ENCODE peak calls at places on chromosomes 4 and X, in six cellular contexts. One of them, this sample, is unnamed.

GRCh38 chrX:107603433-107604159 is 24.7 kb upstream of the PRPS1 start:
- DNase-seq in fibroblast of the aortic adventitia: no peak
- DNase-seq in fibroblast of gingiva: no peak
- DNase-seq in activated naive CD4-positive, alpha-beta T cell treated with anti-CD3 and anti-CD28 coated beads for 36 hours: no peak
- DNase-seq in HS-5: no peak
- DNase-seq in GM10248: no peak
- DNase-seq in this sample: no peak

GRCh38 chr4:148454835-148455234 is 12.6 kb upstream of the NR3C2 start:
- DNase-seq in fibroblast of the aortic adventitia: no peak
- DNase-seq in fibroblast of gingiva: no peak
- DNase-seq in activated naive CD4-positive, alpha-beta T cell treated with anti-CD3 and anti-CD28 coated beads for 36 hours: no peak
- DNase-seq in HS-5: peak
- DNase-seq in GM10248: no peak
- DNase-seq in this sample: peak

GRCh38 chr4:162959056-162959455 is 207.6 kb downstream of the NAF1 start:
- DNase-seq in fibroblast of the aortic adventitia: no peak
- DNase-seq in fibroblast of gingiva: no peak
- DNase-seq in activated naive CD4-positive, alpha-beta T cell treated with anti-CD3 and anti-CD28 coated beads for 36 hours: peak
- DNase-seq in HS-5: no peak
- DNase-seq in GM10248: no peak
- DNase-seq in this sample: no peak

GRCh38 chr4:116024954-116025708 is 911.7 kb upstream of the NDST4 start:
- DNase-seq in fibroblast of the aortic adventitia: no peak
- DNase-seq in fibroblast of gingiva: no peak
- DNase-seq in activated naive CD4-positive, alpha-beta T cell treated with anti-CD3 and anti-CD28 coated beads for 36 hours: no peak
- DNase-seq in HS-5: no peak
- DNase-seq in GM10248: no peak
- DNase-seq in this sample: no peak

GRCh38 chr4:10496200-10496599 is 39.0 kb upstream of the ZNF518B start:
- DNase-seq in fibroblast of the aortic adventitia: no peak
- DNase-seq in fibroblast of gingiva: no peak
- DNase-seq in activated naive CD4-positive, alpha-beta T cell treated with anti-CD3 and anti-CD28 coated beads for 36 hours: no peak
- DNase-seq in HS-5: no peak
- DNase-seq in GM10248: no peak
- DNase-seq in this sample: no peak

GRCh38 chrX:63930140-63930539 is 145.1 kb upstream of the ARHGEF9 start:
- DNase-seq in fibroblast of the aortic adventitia: no peak
- DNase-seq in fibroblast of gingiva: no peak
- DNase-seq in activated naive CD4-positive, alpha-beta T cell treated with anti-CD3 and anti-CD28 coated beads for 36 hours: no peak
- DNase-seq in HS-5: no peak
- DNase-seq in GM10248: no peak
- DNase-seq in this sample: no peak

GRCh38 chr4:106715825-106716224 is 320.3 kb downstream of the DKK2 start:
- DNase-seq in fibroblast of the aortic adventitia: no peak
- DNase-seq in fibroblast of gingiva: no peak
- DNase-seq in activated naive CD4-positive, alpha-beta T cell treated with anti-CD3 and anti-CD28 coated beads for 36 hours: no peak
- DNase-seq in HS-5: no peak
- DNase-seq in GM10248: no peak
- DNase-seq in this sample: no peak

GRCh38 chr4:107202744-107203143 is 166.6 kb upstream of the DKK2 start:
- DNase-seq in fibroblast of the aortic adventitia: peak
- DNase-seq in fibroblast of gingiva: no peak
- DNase-seq in activated naive CD4-positive, alpha-beta T cell treated with anti-CD3 and anti-CD28 coated beads for 36 hours: no peak
- DNase-seq in HS-5: no peak
- DNase-seq in GM10248: no peak
- DNase-seq in this sample: peak

GRCh38 chr4:88286897-88287296 is 2.5 kb upstream of the PPM1K start:
- DNase-seq in fibroblast of the aortic adventitia: peak
- DNase-seq in fibroblast of gingiva: peak
- DNase-seq in activated naive CD4-positive, alpha-beta T cell treated with anti-CD3 and anti-CD28 coated beads for 36 hours: no peak
- DNase-seq in HS-5: no peak
- DNase-seq in GM10248: no peak
- DNase-seq in this sample: peak

GRCh38 chr4:20916106-20916505 is 215.8 kb downstream of the PACRGL start:
- DNase-seq in fibroblast of the aortic adventitia: no peak
- DNase-seq in fibroblast of gingiva: no peak
- DNase-seq in activated naive CD4-positive, alpha-beta T cell treated with anti-CD3 and anti-CD28 coated beads for 36 hours: peak
- DNase-seq in HS-5: no peak
- DNase-seq in GM10248: no peak
- DNase-seq in this sample: no peak

GRCh38 chr4:16289872-16290554 is 63.7 kb upstream of the TAPT1 start:
- DNase-seq in fibroblast of the aortic adventitia: peak
- DNase-seq in fibroblast of gingiva: no peak
- DNase-seq in activated naive CD4-positive, alpha-beta T cell treated with anti-CD3 and anti-CD28 coated beads for 36 hours: peak
- DNase-seq in HS-5: no peak
- DNase-seq in GM10248: peak
- DNase-seq in this sample: peak

GRCh38 chr4:150906987-150907633 is 108.0 kb downstream of the LRBA start:
- DNase-seq in fibroblast of the aortic adventitia: peak
- DNase-seq in fibroblast of gingiva: no peak
- DNase-seq in activated naive CD4-positive, alpha-beta T cell treated with anti-CD3 and anti-CD28 coated beads for 36 hours: no peak
- DNase-seq in HS-5: no peak
- DNase-seq in GM10248: no peak
- DNase-seq in this sample: peak

GRCh38 chr4:154559141-154559841 is 3.5 kb upstream of the FGB start:
- DNase-seq in fibroblast of the aortic adventitia: peak
- DNase-seq in fibroblast of gingiva: peak
- DNase-seq in activated naive CD4-positive, alpha-beta T cell treated with anti-CD3 and anti-CD28 coated beads for 36 hours: no peak
- DNase-seq in HS-5: peak
- DNase-seq in GM10248: peak
- DNase-seq in this sample: peak

GRCh38 chr4:87840149-87840548 is 7.4 kb downstream of the MEPE start:
- DNase-seq in fibroblast of the aortic adventitia: no peak
- DNase-seq in fibroblast of gingiva: no peak
- DNase-seq in activated naive CD4-positive, alpha-beta T cell treated with anti-CD3 and anti-CD28 coated beads for 36 hours: no peak
- DNase-seq in HS-5: no peak
- DNase-seq in GM10248: no peak
- DNase-seq in this sample: no peak

GRCh38 chr4:109072595-109072994 is 229.9 kb downstream of the COL25A1 start:
- DNase-seq in fibroblast of the aortic adventitia: peak
- DNase-seq in fibroblast of gingiva: peak
- DNase-seq in activated naive CD4-positive, alpha-beta T cell treated with anti-CD3 and anti-CD28 coated beads for 36 hours: no peak
- DNase-seq in HS-5: peak
- DNase-seq in GM10248: no peak
- DNase-seq in this sample: peak

GRCh38 chr4:168357941-168358340 is 39.4 kb upstream of the DDX60 start:
- DNase-seq in fibroblast of the aortic adventitia: no peak
- DNase-seq in fibroblast of gingiva: no peak
- DNase-seq in activated naive CD4-positive, alpha-beta T cell treated with anti-CD3 and anti-CD28 coated beads for 36 hours: no peak
- DNase-seq in HS-5: no peak
- DNase-seq in GM10248: no peak
- DNase-seq in this sample: no peak

GRCh38 chr4:183635737-183636136 is 23.2 kb downstream of the RWDD4 start:
- DNase-seq in fibroblast of the aortic adventitia: no peak
- DNase-seq in fibroblast of gingiva: no peak
- DNase-seq in activated naive CD4-positive, alpha-beta T cell treated with anti-CD3 and anti-CD28 coated beads for 36 hours: no peak
- DNase-seq in HS-5: no peak
- DNase-seq in GM10248: no peak
- DNase-seq in this sample: no peak

GRCh38 chrX:31355206-31355955 is 283.5 kb upstream of the FTHL17 start:
- DNase-seq in fibroblast of the aortic adventitia: no peak
- DNase-seq in fibroblast of gingiva: no peak
- DNase-seq in activated naive CD4-positive, alpha-beta T cell treated with anti-CD3 and anti-CD28 coated beads for 36 hours: no peak
- DNase-seq in HS-5: no peak
- DNase-seq in GM10248: no peak
- DNase-seq in this sample: no peak

GRCh38 chr4:26475716-26476115 is 14.6 kb downstream of the CCKAR start:
- DNase-seq in fibroblast of the aortic adventitia: no peak
- DNase-seq in fibroblast of gingiva: no peak
- DNase-seq in activated naive CD4-positive, alpha-beta T cell treated with anti-CD3 and anti-CD28 coated beads for 36 hours: no peak
- DNase-seq in HS-5: no peak
- DNase-seq in GM10248: no peak
- DNase-seq in this sample: no peak

GRCh38 chrX:137427813-137428212 is 138.1 kb upstream of the ZIC3 start:
- DNase-seq in fibroblast of the aortic adventitia: no peak
- DNase-seq in fibroblast of gingiva: no peak
- DNase-seq in activated naive CD4-positive, alpha-beta T cell treated with anti-CD3 and anti-CD28 coated beads for 36 hours: no peak
- DNase-seq in HS-5: no peak
- DNase-seq in GM10248: no peak
- DNase-seq in this sample: no peak

GRCh38 chr4:145861331-145862318 is 77.0 kb downstream of the ZNF827 start:
- DNase-seq in fibroblast of the aortic adventitia: peak
- DNase-seq in fibroblast of gingiva: peak
- DNase-seq in activated naive CD4-positive, alpha-beta T cell treated with anti-CD3 and anti-CD28 coated beads for 36 hours: no peak
- DNase-seq in HS-5: no peak
- DNase-seq in GM10248: no peak
- DNase-seq in this sample: no peak

This sample was measured in cardiac fibroblast.